ENCODE peak calls at places on chromosomes 1 and 21, in seven cellular contexts. One of them, this sample, is unnamed.

GRCh38 chr21:17402885-17403477 is 109.9 kb upstream of the CXADR start:
- DNase-seq in stimulated activated naive CD8-positive, alpha-beta T cell treated with anti-CD3 and anti-CD28 coated beads, Interleukin-15, Interleukin-2, amounts not matched to agents 100 U/mL and 50 U/mL, for 24 hours: no peak
- DNase-seq in NCI-H1092: no peak
- DNase-seq in NCI-H2029: no peak
- DNase-seq in progenitor cell of endocrine pancreas: no peak
- DNase-seq in fibroblast of gingiva: peak
- DNase-seq in kidney glomerular epithelial cell: no peak
- DNase-seq in this sample: no peak

GRCh38 chr21:38948377-38948776 is 142.6 kb downstream of the ETS2 start:
- DNase-seq in kidney glomerular epithelial cell: peak
- DNase-seq in NCI-H2029: no peak
- DNase-seq in fibroblast of gingiva: peak
- DNase-seq in NCI-H1092: no peak
- DNase-seq in progenitor cell of endocrine pancreas: no peak
- DNase-seq in stimulated activated naive CD8-positive, alpha-beta T cell treated with anti-CD3 and anti-CD28 coated beads, Interleukin-15, Interleukin-2, amounts not matched to agents 100 U/mL and 50 U/mL, for 24 hours: no peak
- DNase-seq in this sample: no peak

GRCh38 chr1:25208561-25209222 is 23.6 kb downstream of the SYF2 start:
- DNase-seq in progenitor cell of endocrine pancreas: no peak
- DNase-seq in NCI-H2029: no peak
- DNase-seq in fibroblast of gingiva: no peak
- DNase-seq in stimulated activated naive CD8-positive, alpha-beta T cell treated with anti-CD3 and anti-CD28 coated beads, Interleukin-15, Interleukin-2, amounts not matched to agents 100 U/mL and 50 U/mL, for 24 hours: no peak
- DNase-seq in NCI-H1092: no peak
- DNase-seq in kidney glomerular epithelial cell: no peak
- DNase-seq in this sample: no peak

GRCh38 chr1:72281637-72282270 is 585 bp downstream of the NEGR1 start:
- DNase-seq in NCI-H1092: peak
- DNase-seq in progenitor cell of endocrine pancreas: no peak
- DNase-seq in NCI-H2029: no peak
- DNase-seq in stimulated activated naive CD8-positive, alpha-beta T cell treated with anti-CD3 and anti-CD28 coated beads, Interleukin-15, Interleukin-2, amounts not matched to agents 100 U/mL and 50 U/mL, for 24 hours: peak
- DNase-seq in fibroblast of gingiva: no peak
- DNase-seq in kidney glomerular epithelial cell: peak
- DNase-seq in this sample: no peak

GRCh38 chr1:220926146-220926545 is 46.9 kb downstream of the HLX start:
- DNase-seq in progenitor cell of endocrine pancreas: no peak
- DNase-seq in kidney glomerular epithelial cell: no peak
- DNase-seq in fibroblast of gingiva: peak
- DNase-seq in NCI-H1092: peak
- DNase-seq in stimulated activated naive CD8-positive, alpha-beta T cell treated with anti-CD3 and anti-CD28 coated beads, Interleukin-15, Interleukin-2, amounts not matched to agents 100 U/mL and 50 U/mL, for 24 hours: no peak
- DNase-seq in NCI-H2029: peak
- DNase-seq in this sample: peak

GRCh38 chr1:113416515-113416914 is 26.2 kb downstream of the MAGI3 start:
- DNase-seq in NCI-H2029: no peak
- DNase-seq in NCI-H1092: no peak
- DNase-seq in stimulated activated naive CD8-positive, alpha-beta T cell treated with anti-CD3 and anti-CD28 coated beads, Interleukin-15, Interleukin-2, amounts not matched to agents 100 U/mL and 50 U/mL, for 24 hours: no peak
- DNase-seq in fibroblast of gingiva: no peak
- DNase-seq in progenitor cell of endocrine pancreas: no peak
- DNase-seq in kidney glomerular epithelial cell: no peak
- DNase-seq in this sample: no peak

GRCh38 chr1:63458750-63459149 is 64.3 kb downstream of the ITGB3BP start:
- DNase-seq in NCI-H1092: no peak
- DNase-seq in fibroblast of gingiva: no peak
- DNase-seq in stimulated activated naive CD8-positive, alpha-beta T cell treated with anti-CD3 and anti-CD28 coated beads, Interleukin-15, Interleukin-2, amounts not matched to agents 100 U/mL and 50 U/mL, for 24 hours: no peak
- DNase-seq in kidney glomerular epithelial cell: no peak
- DNase-seq in progenitor cell of endocrine pancreas: no peak
- DNase-seq in NCI-H2029: no peak
- DNase-seq in this sample: no peak

GRCh38 chr1:77308889-77309621 is 27.2 kb downstream of the AK5 start:
- DNase-seq in NCI-H1092: no peak
- DNase-seq in progenitor cell of endocrine pancreas: no peak
- DNase-seq in fibroblast of gingiva: no peak
- DNase-seq in NCI-H2029: no peak
- DNase-seq in kidney glomerular epithelial cell: no peak
- DNase-seq in stimulated activated naive CD8-positive, alpha-beta T cell treated with anti-CD3 and anti-CD28 coated beads, Interleukin-15, Interleukin-2, amounts not matched to agents 100 U/mL and 50 U/mL, for 24 hours: no peak
- DNase-seq in this sample: no peak

GRCh38 chr1:87795615-87796337 is 467.1 kb downstream of the LMO4 start:
- DNase-seq in NCI-H2029: no peak
- DNase-seq in stimulated activated naive CD8-positive, alpha-beta T cell treated with anti-CD3 and anti-CD28 coated beads, Interleukin-15, Interleukin-2, amounts not matched to agents 100 U/mL and 50 U/mL, for 24 hours: no peak
- DNase-seq in progenitor cell of endocrine pancreas: no peak
- DNase-seq in NCI-H1092: no peak
- DNase-seq in kidney glomerular epithelial cell: peak
- DNase-seq in fibroblast of gingiva: no peak
- DNase-seq in this sample: no peak

GRCh38 chr1:38272515-38272914 is 225.9 kb upstream of the POU3F1 start:
- DNase-seq in stimulated activated naive CD8-positive, alpha-beta T cell treated with anti-CD3 and anti-CD28 coated beads, Interleukin-15, Interleukin-2, amounts not matched to agents 100 U/mL and 50 U/mL, for 24 hours: no peak
- DNase-seq in kidney glomerular epithelial cell: no peak
- DNase-seq in NCI-H1092: no peak
- DNase-seq in fibroblast of gingiva: no peak
- DNase-seq in progenitor cell of endocrine pancreas: no peak
- DNase-seq in NCI-H2029: no peak
- DNase-seq in this sample: no peak

GRCh38 chr1:119467857-119468666 is 38.9 kb upstream of the HSD3B1 start:
- DNase-seq in NCI-H2029: peak
- DNase-seq in progenitor cell of endocrine pancreas: no peak
- DNase-seq in stimulated activated naive CD8-positive, alpha-beta T cell treated with anti-CD3 and anti-CD28 coated beads, Interleukin-15, Interleukin-2, amounts not matched to agents 100 U/mL and 50 U/mL, for 24 hours: no peak
- DNase-seq in NCI-H1092: no peak
- DNase-seq in kidney glomerular epithelial cell: no peak
- DNase-seq in fibroblast of gingiva: no peak
- DNase-seq in this sample: peak

GRCh38 chr1:233355841-233356704 is 28.5 kb downstream of the MAP3K21 start:
- DNase-seq in NCI-H2029: no peak
- DNase-seq in progenitor cell of endocrine pancreas: no peak
- DNase-seq in NCI-H1092: no peak
- DNase-seq in fibroblast of gingiva: no peak
- DNase-seq in kidney glomerular epithelial cell: no peak
- DNase-seq in stimulated activated naive CD8-positive, alpha-beta T cell treated with anti-CD3 and anti-CD28 coated beads, Interleukin-15, Interleukin-2, amounts not matched to agents 100 U/mL and 50 U/mL, for 24 hours: no peak
- DNase-seq in this sample: no peak

GRCh38 chr1:242739246-242739645 is 214.7 kb upstream of the PLD5 start:
- DNase-seq in NCI-H1092: peak
- DNase-seq in progenitor cell of endocrine pancreas: no peak
- DNase-seq in stimulated activated naive CD8-positive, alpha-beta T cell treated with anti-CD3 and anti-CD28 coated beads, Interleukin-15, Interleukin-2, amounts not matched to agents 100 U/mL and 50 U/mL, for 24 hours: no peak
- DNase-seq in fibroblast of gingiva: no peak
- DNase-seq in NCI-H2029: no peak
- DNase-seq in kidney glomerular epithelial cell: no peak
- DNase-seq in this sample: no peak